ENCODE peak calls at places on chromosomes 16 and 17, in seven cellular contexts. S is WTC11, M is Karpas-422, X is ascending aorta, B is HEK293T, V is MCF 10A, P is tibial artery. K is an unnamed sample.

GRCh38 chr17:47219621-47220475 is 10.7 kb downstream of the MYL4 start:
- DNase-seq in B (no peak), V (no peak), P (no peak), X (no peak), M (no peak), S (no peak), K (no peak)

GRCh38 chr16:75626806-75627205 is 3.7 kb upstream of the ADAT1 start:
- DNase-seq in P (no peak), X (no peak), B (no peak), S (no peak), M (no peak), V (no peak), K (no peak)

GRCh38 chr16:11310997-11311561 is 29.9 kb upstream of the PRM1 start:
- DNase-seq in M (peak), B (no peak), X (no peak), S (no peak), P (no peak), V (no peak), K (no peak)

GRCh38 chr17:57608369-57609124 is 136.6 kb downstream of the CCDC182 start:
- DNase-seq in V (no peak), M (no peak), S (no peak), B (no peak), P (no peak), X (no peak), K (no peak)

GRCh38 chr16:75928295-75928694 is 202.0 kb upstream of the CPHXL start:
- DNase-seq in S (no peak), P (no peak), V (no peak), X (no peak), B (no peak), M (no peak), K (no peak)

GRCh38 chr16:50259334-50260205 is 6.8 kb upstream of the ADCY7 start:
- DNase-seq in M (no peak), B (no peak), X (no peak), S (no peak), P (peak), V (no peak), K (peak)

GRCh38 chr17:70588003-70588402 is 418.7 kb downstream of the KCNJ2 start:
- DNase-seq in B (no peak), S (no peak), P (no peak), V (peak), M (no peak), X (no peak), K (no peak)

GRCh38 chr17:27218719-27219488 is 75.0 kb upstream of the WSB1 start:
- DNase-seq in S (no peak), X (no peak), P (no peak), V (no peak), B (no peak), M (no peak), K (no peak)

GRCh38 chr16:57610611-57611010 is 17.8 kb upstream of the ADGRG1 start:
- DNase-seq in P (no peak), X (peak), B (no peak), S (no peak), V (no peak), M (no peak), K (no peak)

GRCh38 chr16:1674751-1675664 is 3.1 kb upstream of the JPT2 start:
- DNase-seq in V (peak), P (no peak), S (no peak), M (no peak), B (no peak), X (no peak), K (no peak)

GRCh38 chr16:67244387-67245188 is 2.7 kb downstream of the FHOD1 start:
- DNase-seq in M (peak), B (no peak), P (peak), V (peak), S (no peak), X (peak), K (no peak)

GRCh38 chr17:72176516-72176851 is 55.7 kb downstream of the SOX9 start:
- DNase-seq in B (no peak), S (no peak), X (no peak), M (no peak), V (no peak), P (no peak), K (peak)

GRCh38 chr17:45902892-45903346 is 8.6 kb downstream of the MAPT start:
- DNase-seq in M (no peak), B (no peak), S (no peak), X (no peak), V (peak), P (no peak), K (peak)

GRCh38 chr16:66058181-66058580 is 308.3 kb upstream of the CDH5 start:
- DNase-seq in X (no peak), M (no peak), S (no peak), B (no peak), V (no peak), P (no peak), K (no peak)

GRCh38 chr16:88969361-88969831 is 7.6 kb downstream of the CBFA2T3 start:
- DNase-seq in V (no peak), S (no peak), X (no peak), B (no peak), M (no peak), P (no peak), K (peak)

GRCh38 chr17:7405413-7405881 is 1.6 kb upstream of the TMEM256 start:
- DNase-seq in S (no peak), V (no peak), X (no peak), B (no peak), M (no peak), P (no peak), K (no peak)

GRCh38 chr16:46857261-46857962 is 26.4 kb upstream of the C16orf87 start:
- DNase-seq in V (peak), X (no peak), M (peak), S (no peak), B (peak), P (no peak), K (peak)

GRCh38 chr16:77898671-77899211 is 110.4 kb downstream of the VAT1L start:
- DNase-seq in M (no peak), P (no peak), S (no peak), V (peak), X (no peak), B (no peak), K (peak)

GRCh38 chr16:69105501-69106361 is at the start of gene HAS3:
- DNase-seq in B (peak), X (no peak), P (no peak), V (peak), M (peak), S (peak), K (peak)

GRCh38 chr16:62194828-62195227 is 158.6 kb upstream of the CDH8 start:
- DNase-seq in V (peak), M (peak), X (no peak), S (no peak), P (no peak), B (no peak), K (no peak)

GRCh38 chr16:69932691-69933392 is 18.3 kb upstream of the CLEC18A start:
- DNase-seq in X (no peak), M (no peak), S (no peak), P (no peak), V (no peak), B (no peak), K (no peak)

GRCh38 chr16:31440511-31441184 is 1.9 kb downstream of the ZNF843 start:
- DNase-seq in P (no peak), M (no peak), V (no peak), B (no peak), X (no peak), S (no peak), K (no peak)

GRCh38 chr16:1492923-1493745 is at the start of gene TELO2:
- DNase-seq in B (peak), P (peak), X (peak), M (peak), V (peak), S (peak), K (peak)

GRCh38 chr16:1152651-1153259 is at the start of gene CACNA1H:
- DNase-seq in P (no peak), M (no peak), V (no peak), B (peak), X (no peak), S (peak), K (no peak)

GRCh38 chr17:15247891-15248529 is 17.1 kb downstream of the PMP22 start:
- DNase-seq in V (peak), S (peak), X (no peak), B (peak), M (peak), P (no peak), K (no peak)

K was measured in NCI-H1092 treated with DMSO at 0.1 percent for 48 hours.